ENCODE peak calls at places on chromosomes 5 and 9, in five cellular contexts. I is cardiac muscle cell; O is epithelial cell of esophagus; M is NCI-H1092; V is activated T-helper 1 cell treated with anti-CD3 and anti-CD28 coated beads, Interleukin-2, amount 50 U/mL, for 16 hours. T is an unnamed sample.

GRCh38 chr9:29203216-29203930 is 1630.1 kb upstream of the C9orf72 start:
- DNase-seq in I (no peak), M (no peak), V (no peak), O (peak; percentile 14), T (no peak)

GRCh38 chr5:139458580-139459407 is 3.7 kb downstream of the ECSCR start:
- DNase-seq in I (no peak), M (no peak), V (peak; percentile 55), O (peak; percentile 83), T (no peak)

GRCh38 chr9:124220551-124221451 is 36.9 kb upstream of the NEK6 start:
- DNase-seq in I (no peak), M (peak; percentile 76), O (peak; percentile 56), V (no peak), T (no peak)

GRCh38 chr9:37037744-37038640 is 3.9 kb upstream of the PAX5 start:
- DNase-seq in M (no peak), I (no peak), V (no peak), O (no peak), T (no peak)

GRCh38 chr5:85656050-85656449 is 961.7 kb upstream of the COX7C start:
- DNase-seq in I (no peak), V (no peak), M (no peak), O (no peak), T (no peak)

GRCh38 chr5:57412010-57412409 is 70.6 kb downstream of the ACTBL2 start:
- DNase-seq in M (no peak), O (peak; percentile 38), V (no peak), I (no peak), T (no peak)

GRCh38 chr9:76629205-76629990 is 134.8 kb upstream of the PCA3 start:
- DNase-seq in O (no peak), M (no peak), V (no peak), I (no peak), T (no peak)

GRCh38 chr9:114096041-114096511 is 3.0 kb downstream of the KIF12 start:
- DNase-seq in I (no peak), O (no peak), V (no peak), M (no peak), T (no peak)

GRCh38 chr5:90054612-90055011 is 354.9 kb downstream of the CETN3 start:
- DNase-seq in O (peak; percentile 63), M (no peak), I (no peak), V (no peak), T (no peak)

GRCh38 chr5:126182901-126183695 is 240.1 kb upstream of the GRAMD2B start:
- DNase-seq in I (no peak), O (no peak), M (no peak), V (no peak), T (no peak)

GRCh38 chr5:122805481-122805880 is 30.6 kb downstream of the SNX2 start:
- DNase-seq in V (no peak), O (peak; percentile 71), I (no peak), M (no peak), T (no peak)

GRCh38 chr9:137171149-137172063 is at the start of gene TMEM210:
- DNase-seq in M (no peak), I (no peak), V (no peak), O (no peak), T (no peak)

GRCh38 chr9:121821326-121821725 is 169.9 kb downstream of the DAB2IP start:
- DNase-seq in M (no peak), O (no peak), V (no peak), I (no peak), T (no peak)

GRCh38 chr5:181160144-181160754 is 12.9 kb downstream of the OR2V2 start:
- DNase-seq in V (peak; percentile 21), M (no peak), I (peak; percentile 12), O (peak; percentile 64), T (peak; percentile 50)

GRCh38 chr5:159339451-159339850 is 9.2 kb upstream of the IL12B start:
- DNase-seq in M (no peak), V (no peak), I (no peak), O (peak; percentile 54), T (no peak)

GRCh38 chr5:143376911-143377838 is 26.3 kb downstream of the NR3C1 start:
- DNase-seq in O (peak; percentile 78), M (no peak), I (no peak), V (no peak), T (no peak)

GRCh38 chr9:136648746-136649145 is 14.0 kb upstream of the EGFL7 start:
- DNase-seq in I (no peak), O (no peak), M (no peak), V (no peak), T (no peak)

GRCh38 chr5:38465045-38465444 is 91.4 kb downstream of the LIFR start:
- DNase-seq in O (no peak), I (no peak), M (no peak), V (no peak), T (peak; percentile 23)

GRCh38 chr9:5976668-5977397 is 38.6 kb downstream of the RANBP6 start:
- DNase-seq in O (no peak), V (no peak), M (no peak), I (no peak), T (no peak)

GRCh38 chr9:95004452-95005275 is 278.2 kb downstream of the AOPEP start:
- DNase-seq in I (peak; percentile 73), V (no peak), O (peak; percentile 68), M (peak; percentile 54), T (peak; percentile 38)

GRCh38 chr9:4465910-4466309 is 24.4 kb upstream of the SLC1A1 start:
- DNase-seq in V (no peak), I (no peak), O (no peak), M (no peak), T (no peak)

GRCh38 chr9:127897194-127897692 is 2.2 kb downstream of the ST6GALNAC6 start:
- DNase-seq in V (no peak), M (no peak), O (no peak), I (peak; percentile 93), T (peak; percentile 9)

GRCh38 chr5:144313147-144313726 is 142.6 kb downstream of the KCTD16 start:
- DNase-seq in V (no peak), I (no peak), O (no peak), M (peak; percentile 4), T (no peak)

GRCh38 chr9:1775230-1775629 is 239.9 kb upstream of the SMARCA2 start:
- DNase-seq in V (no peak), M (no peak), I (no peak), O (no peak), T (no peak)

GRCh38 chr5:122581629-122582028 is 193.3 kb upstream of the SNX2 start:
- DNase-seq in M (no peak), V (no peak), I (peak; percentile 4), O (no peak), T (no peak)

GRCh38 chr9:70079364-70080103 is 35.9 kb downstream of the MAMDC2 start:
- DNase-seq in I (no peak), M (peak; percentile 60), O (peak; percentile 65), V (no peak), T (peak; percentile 16)

GRCh38 chr5:30698217-30698616 is 495.3 kb upstream of the CDH6 start:
- DNase-seq in I (no peak), M (no peak), V (no peak), O (no peak), T (no peak)

GRCh38 chr5:141681695-141682641 is at the start of gene ARAP3:
- DNase-seq in M (no peak), I (peak; percentile 71), V (no peak), O (peak; percentile 89), T (no peak)

GRCh38 chr9:135946392-135946994 is 14.7 kb downstream of the UBAC1 start:
- DNase-seq in I (no peak), V (no peak), O (no peak), M (no peak), T (no peak)

GRCh38 chr9:126066131-126066530 is 260.5 kb upstream of the MVB12B start:
- DNase-seq in I (no peak), V (no peak), M (no peak), O (no peak), T (no peak)

GRCh38 chr5:32094691-32095090 is 79.4 kb downstream of the GOLPH3 start:
- DNase-seq in M (no peak), I (no peak), O (no peak), V (no peak), T (no peak)

GRCh38 chr9:114538241-114538640 is 33.0 kb upstream of the WHRN start:
- DNase-seq in O (peak; percentile 75), V (no peak), I (no peak), M (no peak), T (no peak)

GRCh38 chr9:91245432-91246313 is 116.0 kb downstream of the AUH start:
- DNase-seq in I (no peak), V (no peak), O (peak; percentile 69), M (no peak), T (no peak)

GRCh38 chr5:2205596-2205995 is 322.9 kb upstream of the IRX4 start:
- DNase-seq in O (no peak), V (no peak), M (no peak), I (no peak), T (no peak)

GRCh38 chr5:98772415-98773213 is 849 bp upstream of the RGMB start:
- DNase-seq in O (peak; percentile 93), I (peak; percentile 85), M (peak; percentile 81), V (no peak), T (peak; percentile 91)

GRCh38 chr5:151101151-151101550 is 20.3 kb upstream of the TNIP1 start:
- DNase-seq in M (no peak), V (no peak), I (no peak), O (no peak), T (no peak)

T was measured in NCI-H1436.